ENCODE peak calls at places on chromosomes 7 and 10, in four cellular contexts. J is mesenchymal stem cell, W is thoracic aorta, V is colonic mucosa. M is an unnamed sample.

GRCh38 chr10:43000021-43000411 is 76.9 kb upstream of the RET start:
- DNase-seq in J (no peak), W (no peak), V (no peak), M (no peak)

GRCh38 chr7:129009437-129009836 is 45.5 kb downstream of the TNPO3 start:
- DNase-seq in J (no peak), W (no peak), V (no peak), M (no peak)

GRCh38 chr10:69348824-69349541 is 67.7 kb downstream of the TACR2 start:
- DNase-seq in J (no peak), W (peak), V (peak), M (no peak)

GRCh38 chr7:27747969-27748368 is 8.0 kb downstream of the TAX1BP1 start:
- DNase-seq in J (no peak), W (no peak), V (no peak), M (no peak)

GRCh38 chr10:77609781-77610272 is 27.8 kb downstream of the KCNMA1 start:
- DNase-seq in J (peak), W (no peak), V (no peak), M (no peak)

GRCh38 chr10:103105462-103105861 is 87.6 kb downstream of the NT5C2 start:
- DNase-seq in J (no peak), W (no peak), V (no peak), M (no peak)

GRCh38 chr7:19307554-19307953 is 162.3 kb upstream of the FERD3L start:
- DNase-seq in J (no peak), W (no peak), V (no peak), M (no peak)

GRCh38 chr7:85191383-85191782 is 4.5 kb upstream of the SEMA3D start:
- DNase-seq in J (peak), W (no peak), V (no peak), M (no peak)

GRCh38 chr7:104962781-104963180 is 51.2 kb upstream of the KMT2E start:
- DNase-seq in J (no peak), W (no peak), V (no peak), M (no peak)

GRCh38 chr7:69893915-69894314 is 295.6 kb downstream of the AUTS2 start:
- DNase-seq in J (no peak), W (no peak), V (no peak), M (no peak)

GRCh38 chr10:24494236-24494635 is 229.5 kb downstream of the ARHGAP21 start:
- DNase-seq in J (no peak), W (no peak), V (peak), M (no peak)

GRCh38 chr7:121428857-121429489 is 32.9 kb upstream of the FAM3C start:
- DNase-seq in J (peak), W (no peak), V (no peak), M (no peak)

GRCh38 chr10:5094265-5095205 is at the start of gene AKR1C3:
- DNase-seq in J (peak), W (no peak), V (peak), M (no peak)

GRCh38 chr10:128875955-128876354 is 591.1 kb upstream of the MGMT start:
- DNase-seq in J (no peak), W (no peak), V (no peak), M (no peak)

GRCh38 chr10:1712314-1712713 is 25.0 kb downstream of the ADARB2 start:
- DNase-seq in J (no peak), W (no peak), V (no peak), M (no peak)

GRCh38 chr7:79420464-79420863 is 33.0 kb downstream of the MAGI2 start:
- DNase-seq in J (peak), W (no peak), V (no peak), M (no peak)

GRCh38 chr7:107661081-107661864 is 645 bp downstream of the SLC26A4 start:
- DNase-seq in J (peak), W (no peak), V (peak), M (no peak)

GRCh38 chr10:34003561-34003960 is 669.1 kb upstream of the NRP1 start:
- DNase-seq in J (no peak), W (no peak), V (no peak), M (no peak)

GRCh38 chr7:133491846-133492652 is 239.2 kb downstream of the EXOC4 start:
- DNase-seq in J (peak), W (no peak), V (no peak), M (no peak)

GRCh38 chr10:122116331-122116730 is 127.4 kb downstream of the TACC2 start:
- DNase-seq in J (peak), W (no peak), V (no peak), M (no peak)

GRCh38 chr7:99224263-99224947 is 16.5 kb upstream of the KPNA7 start:
- DNase-seq in J (no peak), W (peak), V (peak), M (no peak)

GRCh38 chr7:112226701-112227276 is 20.3 kb downstream of the ZNF277 start:
- DNase-seq in J (no peak), W (no peak), V (no peak), M (no peak)

GRCh38 chr10:80170026-80170425 is 35.3 kb downstream of the ANXA11 start:
- DNase-seq in J (no peak), W (no peak), V (peak), M (no peak)
- H3K27ac ChIP-seq in J (no peak), W (no peak), V (peak), M (no peak)

DNA sequence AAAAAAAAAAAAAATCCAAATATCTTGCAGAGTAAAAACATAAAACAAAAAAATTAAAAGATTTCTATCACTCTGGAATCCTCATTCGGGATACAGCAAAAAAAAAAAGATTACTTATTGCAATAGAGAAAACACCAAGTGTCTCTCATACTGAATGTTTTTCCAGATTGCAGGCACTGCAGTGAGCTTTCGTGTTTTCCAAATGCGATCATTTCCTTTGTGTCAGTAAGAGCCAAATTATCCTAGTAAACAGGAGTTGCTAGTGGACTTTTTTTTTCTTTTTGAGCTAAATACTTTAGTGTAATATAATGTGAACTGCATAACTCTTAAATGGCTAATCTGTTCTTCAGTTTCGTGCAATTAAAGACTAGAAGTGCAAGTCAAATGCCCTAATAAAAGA is 44.3 kb upstream of the TOMM7 start:
- DNase-seq in J (no peak), W (no peak), V (no peak), M (no peak)
- H3K27ac ChIP-seq in J (no peak), W (no peak), V (peak), M (no peak)

DNA sequence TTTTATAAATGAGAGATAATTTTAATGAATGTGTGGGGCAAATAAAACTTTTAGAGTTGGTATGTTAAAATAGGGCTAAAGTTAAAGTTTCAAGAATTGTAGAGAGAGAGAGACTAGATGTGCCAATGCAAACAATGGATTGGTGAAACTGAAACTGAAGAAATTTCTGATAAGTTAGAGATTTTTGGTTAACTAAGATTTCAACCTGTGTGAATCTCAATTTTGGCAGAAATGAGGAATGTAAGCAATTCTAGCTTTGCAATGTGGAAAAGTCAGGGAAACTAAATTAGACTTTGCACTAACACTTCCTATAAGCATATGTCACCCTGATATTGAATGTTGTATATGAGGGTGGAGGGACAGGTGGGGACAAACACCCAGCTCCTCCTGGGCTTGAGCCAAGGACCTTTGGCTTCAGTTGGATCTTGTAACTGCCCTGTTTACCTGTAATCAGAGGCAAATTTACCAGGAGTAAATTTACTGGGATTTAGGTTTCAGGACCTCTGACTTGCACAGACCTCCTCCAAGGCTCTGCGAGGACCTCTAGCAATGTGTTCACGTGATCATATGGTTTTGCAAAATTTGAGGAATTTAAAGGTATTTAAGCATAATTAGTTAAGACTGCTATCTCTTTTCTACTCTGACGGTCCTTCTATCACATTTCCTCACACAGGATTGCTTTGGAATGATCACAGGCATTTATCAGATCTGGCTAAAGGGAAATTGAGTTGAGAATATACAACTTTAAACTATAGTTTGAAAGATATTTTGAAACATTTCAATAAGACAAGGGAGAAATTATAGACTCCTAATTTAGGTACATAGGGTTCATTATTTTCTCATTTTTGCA is 33.1 kb upstream of the RPA3 start:
- DNase-seq in J (no peak), W (no peak), V (peak), M (no peak)
- H3K27ac ChIP-seq in J (no peak), W (no peak), V (peak), M (no peak)

GRCh38 chr7:30028749-30029635 is 780 bp downstream of the PLEKHA8 start:
- DNase-seq in J (peak), W (no peak), V (peak), M (no peak)
- H3K27ac ChIP-seq in J (peak), W (peak), V (peak), M (peak)

GRCh38 chr10:124084693-124085092 is 8.7 kb downstream of the CHST15 start:
- DNase-seq in J (no peak), W (no peak), V (no peak), M (no peak)
- H3K27ac ChIP-seq in J (no peak), W (no peak), V (no peak), M (no peak)

GRCh38 chr10:21495686-21496284 is 29.7 kb downstream of the SKIDA1 start:
- DNase-seq in J (peak), W (peak), V (peak), M (peak)

GRCh38 chr10:21498416-21498815 is 27.1 kb downstream of the SKIDA1 start:
- DNase-seq in J (no peak), W (no peak), V (no peak), M (no peak)

GRCh38 chr10:21495002-21495685 is 30.3 kb downstream of the SKIDA1 start:
- DNase-seq in J (peak), W (no peak), V (no peak), M (no peak)

GRCh38 chr10:21497177-21497807 is 28.2 kb downstream of the SKIDA1 start:
- DNase-seq in J (peak), W (peak), V (peak), M (peak)

GRCh38 chr10:21496285-21497176 is 29.0 kb downstream of the SKIDA1 start:
- DNase-seq in J (peak), W (no peak), V (peak), M (peak)
- H3K27ac ChIP-seq in J (no peak), W (no peak), V (no peak), M (peak)

DNA sequence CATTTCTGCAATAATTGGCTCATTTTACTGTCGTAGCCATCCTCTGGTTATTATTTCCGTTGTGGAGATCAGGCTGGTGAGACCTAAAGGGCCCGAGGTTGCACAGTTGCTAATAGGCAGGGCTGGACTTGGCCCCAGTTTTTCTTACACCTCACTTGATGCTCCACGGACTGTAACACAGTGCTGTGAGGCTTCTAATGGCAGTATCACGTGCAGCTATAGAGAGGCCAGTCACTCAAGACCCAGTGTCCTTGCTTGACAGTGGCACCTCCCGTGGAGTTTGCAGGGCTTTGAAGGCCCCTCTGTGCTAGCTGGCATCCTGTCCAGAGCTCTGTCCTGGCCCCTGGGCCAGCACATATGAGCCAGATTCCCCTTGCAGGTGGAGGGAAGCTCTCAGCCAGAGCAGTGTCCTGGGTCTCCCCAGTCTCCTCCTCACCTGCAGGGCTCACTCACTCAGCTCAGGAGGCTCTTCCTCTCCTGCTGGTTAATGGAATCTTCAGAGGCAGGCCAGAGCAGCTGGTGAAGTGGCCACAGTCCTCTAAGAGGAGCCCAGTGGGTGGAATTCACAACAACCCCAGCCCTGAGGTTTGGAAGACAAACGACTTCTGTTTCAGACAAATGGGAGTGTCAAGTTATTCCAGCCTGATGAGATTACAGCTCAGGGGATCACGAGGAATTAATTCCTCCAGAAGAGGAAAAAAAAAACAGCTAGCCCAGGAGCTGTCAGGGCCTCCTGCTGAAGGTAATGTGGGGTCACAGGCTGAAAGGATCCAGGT is 114.2 kb upstream of the FAM180A start:
- DNase-seq in J (no peak), W (no peak), V (no peak), M (no peak)
- H3K27ac ChIP-seq in J (no peak), W (no peak), V (no peak), M (no peak)

DNA sequence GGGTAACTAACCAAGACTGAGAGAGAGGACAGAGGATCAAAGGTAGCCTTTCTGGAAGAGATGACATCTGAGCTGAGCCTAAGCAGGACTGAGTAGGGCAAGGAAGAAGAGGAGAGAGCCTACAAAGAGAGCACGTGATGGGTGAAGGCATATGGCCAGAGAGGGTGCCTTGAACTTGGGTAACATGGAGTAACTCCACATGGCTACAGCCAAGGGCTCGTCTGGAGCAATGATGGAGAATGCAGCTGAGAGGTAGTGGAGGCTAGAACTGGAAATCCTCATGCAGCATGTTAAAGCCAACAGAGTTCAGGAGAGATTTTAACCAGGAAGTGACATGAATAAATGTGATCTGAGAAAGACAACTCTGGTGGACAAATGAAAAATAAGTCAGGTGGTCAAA is 77.8 kb downstream of the LRRC17 start:
- DNase-seq in J (no peak), W (no peak), V (no peak), M (no peak)
- H3K27ac ChIP-seq in J (peak), W (peak), V (peak), M (no peak)

GRCh38 chr10:96587255-96588059 is 645 bp upstream of the TM9SF3 start:
- DNase-seq in J (peak), W (no peak), V (peak), M (no peak)
- H3K27ac ChIP-seq in J (peak), W (peak), V (peak), M (peak)

GRCh38 chr10:45279702-45280101 is 35.7 kb downstream of the OR13A1 start:
- DNase-seq in J (no peak), W (no peak), V (no peak), M (no peak)
- H3K27ac ChIP-seq in J (no peak), W (no peak), V (no peak), M (no peak)